ENCODE peak calls at places on chromosomes 16 and 17, in four cellular contexts. D is neural progenitor cell, M is H1, X is endothelial cell of umbilical vein. P is an unnamed sample.

GRCh38 chr17:57459286-57459915 is 203.1 kb downstream of the MSI2 start:
- DNase-seq in D (no peak), M (no peak), X (no peak), P (no peak)

GRCh38 chr16:49830873-49831272 is 25.0 kb downstream of the ZNF423 start:
- DNase-seq in D (no peak), M (no peak), X (no peak), P (no peak)

GRCh38 chr17:49730078-49730786 is 22.5 kb upstream of the SLC35B1 start:
- DNase-seq in D (no peak), M (no peak), X (peak; percentile 64), P (no peak)

GRCh38 chr16:67483731-67484525 is 581 bp upstream of the AGRP start:
- DNase-seq in D (no peak), M (no peak), X (no peak), P (no peak)

GRCh38 chr17:81035389-81036127 is 607 bp downstream of the BAIAP2 start:
- DNase-seq in D (peak; percentile 54), M (no peak), X (peak; percentile 26), P (no peak)

GRCh38 chr17:82913304-82914043 is 73.7 kb upstream of the ZNF750 start:
- DNase-seq in D (peak; percentile 27), M (no peak), X (peak; percentile 20), P (no peak)

GRCh38 chr17:53032861-53033271 is 789.9 kb upstream of the KIF2B start:
- DNase-seq in D (peak; percentile 87), M (peak; percentile 66), X (peak; percentile 88), P (peak; percentile 71)

GRCh38 chr17:80544655-80545498 is at the start of gene RPTOR:
- DNase-seq in D (peak; percentile 91), M (peak; percentile 70), X (peak; percentile 95), P (peak; percentile 59)

GRCh38 chr17:66542967-66543525 is 240.6 kb downstream of the PRKCA start:
- DNase-seq in D (no peak), M (no peak), X (peak; percentile 41), P (peak; percentile 86)

GRCh38 chr16:57194512-57194911 is 8.4 kb downstream of the RSPRY1 start:
- DNase-seq in D (no peak), M (no peak), X (peak; percentile 89), P (no peak)

GRCh38 chr16:70691223-70692129 is 5.6 kb upstream of the MTSS2 start:
- DNase-seq in D (peak; percentile 45), M (no peak), X (peak; percentile 54), P (no peak)

GRCh38 chr17:39782481-39782880 is 44.7 kb downstream of the GRB7 start:
- DNase-seq in D (no peak), M (no peak), X (peak; percentile 3), P (no peak)

GRCh38 chr16:75927824-75928223 is 201.5 kb upstream of the CPHXL start:
- DNase-seq in D (no peak), M (no peak), X (no peak), P (no peak)

GRCh38 chr17:74474043-74474792 is 7.8 kb downstream of the CD300A start:
- DNase-seq in D (no peak), M (no peak), X (no peak), P (no peak)

GRCh38 chr17:31494259-31495048 is 103.0 kb downstream of the RAB11FIP4 start:
- DNase-seq in D (no peak), M (no peak), X (no peak), P (no peak)

DNA sequence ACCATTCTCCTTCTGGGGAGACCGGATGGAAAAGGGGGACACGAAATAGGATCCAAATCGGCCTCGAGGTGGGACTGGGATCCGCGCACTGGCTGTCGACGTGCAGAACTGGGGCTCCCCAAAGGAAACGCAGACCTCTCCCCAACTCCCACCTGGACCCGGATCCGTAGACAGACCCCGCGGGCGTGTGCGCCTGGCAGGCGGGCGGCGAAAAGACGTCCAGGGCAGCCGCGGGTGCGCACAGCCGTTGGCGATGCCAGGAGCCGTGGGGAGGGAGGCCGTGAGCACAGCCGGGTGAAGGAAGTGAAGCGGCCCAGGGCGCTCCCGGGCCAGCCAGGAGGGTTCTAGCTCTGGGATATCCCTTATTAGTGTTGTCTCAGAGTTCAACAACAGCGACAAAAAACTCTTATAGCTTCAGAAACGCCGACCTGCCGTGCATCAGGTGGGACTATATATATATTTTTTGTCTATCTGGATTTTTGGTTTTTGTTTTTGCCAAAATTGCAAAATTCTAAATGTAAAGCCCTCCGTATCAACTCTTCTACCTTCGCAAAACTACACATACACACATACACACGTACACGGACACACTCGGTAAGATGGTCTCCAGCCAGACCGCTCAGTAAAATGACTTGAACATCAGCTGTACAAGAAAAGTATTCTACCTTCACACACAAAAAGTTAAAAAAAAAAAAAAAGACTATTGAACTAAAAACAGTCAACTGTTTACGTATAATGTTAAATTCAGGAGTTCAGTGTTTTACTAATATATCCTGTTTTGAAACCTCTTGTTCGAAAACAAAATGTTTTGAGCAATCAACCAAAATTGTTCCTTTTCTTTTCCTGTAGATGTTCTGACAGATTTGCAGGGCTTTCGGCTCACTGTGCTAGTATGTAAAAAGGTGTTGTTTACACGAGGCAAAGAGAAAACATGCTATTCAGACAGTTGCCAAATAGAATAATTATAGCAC is 5.2 kb upstream of the AATF start:
- DNase-seq in D (peak; percentile 66), M (no peak), X (peak; percentile 22), P (no peak)
- TF ChIP-seq EZH2 in D (peak; percentile 97), M (peak; percentile 75), X (peak; percentile 18), P (peak; percentile 64)

GRCh38 chr16:9463461-9463860 is 372.0 kb downstream of the HAPSTR1 start:
- DNase-seq in D (no peak), M (no peak), X (no peak), P (no peak)
- H3K9me3 ChIP-seq in D (no peaks in the 10 kb centered on the region), M (no peaks in the 10 kb centered on the region), X (no peaks in the 10 kb centered on the region), P (no peaks in the 10 kb centered on the region)

GRCh38 chr17:77393274-77393600 is 252.5 kb downstream of the SEC14L1 start:
- DNase-seq in D (no peak), M (no peak), X (no peak), P (no peak)
- H3K27ac ChIP-seq in D (peak overlapping the region; percentile 95), M (peak overlapping the region; percentile 42), X (no peak overlapping the region), P (no peak overlapping the region)

GRCh38 chr17:36934144-36934758 is 3.0 kb upstream of the LHX1 start:
- DNase-seq in D (peak; percentile 60), M (no peak), X (no peak), P (no peak)
- TF ChIP-seq EZH2 in D (no peak), M (no peak), X (peak; percentile 49), P (no peak)

DNA sequence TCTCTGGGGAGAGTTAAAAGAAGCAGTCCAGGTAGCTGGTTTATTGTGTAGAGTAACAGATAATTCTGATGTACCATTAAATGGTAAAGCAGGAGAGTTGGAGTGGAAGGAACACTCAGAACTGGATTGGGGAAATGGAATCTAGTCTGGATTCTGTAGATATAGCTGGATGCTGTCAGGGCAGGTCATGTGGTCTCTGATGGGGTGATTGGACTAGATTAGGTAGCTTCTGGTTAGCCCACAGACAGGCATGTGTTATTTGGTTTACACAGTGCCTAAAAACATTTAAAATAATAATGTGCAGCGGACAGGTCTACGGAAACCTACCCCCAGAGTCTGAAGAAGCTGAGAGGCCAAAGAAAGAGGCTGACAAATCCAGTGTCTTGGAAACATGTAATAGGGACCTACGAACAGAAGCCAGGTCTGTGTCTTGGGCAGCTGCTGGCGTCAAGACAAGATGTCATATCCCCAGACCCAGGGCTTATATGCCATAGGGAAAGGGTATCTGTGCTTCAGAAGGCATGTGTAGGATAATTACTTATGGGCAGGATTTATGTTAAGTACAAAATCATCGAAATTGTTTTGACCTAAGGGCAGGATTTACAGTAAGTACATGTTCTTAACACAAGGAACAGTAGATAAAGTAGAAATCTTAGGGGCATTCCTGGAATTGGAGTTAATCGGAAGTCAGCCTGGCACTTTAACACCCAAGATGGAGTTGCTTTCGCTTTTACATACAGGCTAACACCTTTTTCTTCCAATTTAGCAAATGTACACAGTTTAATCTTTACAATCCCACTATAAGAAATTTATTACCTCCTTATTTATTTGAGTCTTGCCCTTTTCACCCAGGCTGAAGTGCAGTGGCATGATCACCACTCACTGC is 12.4 kb downstream of the LUC7L3 start:
- DNase-seq in D (no peak), M (no peak), X (no peak), P (no peak)
- H3K9me3 ChIP-seq in D (no peaks in the 10 kb centered on the region), M (no peaks in the 10 kb centered on the region), X (no peaks in the 10 kb centered on the region), P (no peaks in the 10 kb centered on the region)

GRCh38 chr16:3118846-3119245 is 6.5 kb downstream of the ZNF205 start:
- DNase-seq in D (no peak), M (no peak), X (no peak), P (no peak)
- H3K27ac ChIP-seq in D (no peak overlapping the region), M (no peak overlapping the region), X (no peak overlapping the region), P (no peak overlapping the region)

GRCh38 chr16:23362460-23363317 is 60.6 kb downstream of the SCNN1B start:
- DNase-seq in D (no peak), M (no peak), X (peak; percentile 88), P (no peak)
- TF ChIP-seq EZH2 in D (no peak), M (no peak), X (no peak), P (no peak)